ENCODE peak calls at places on chromosome 17, in nine cellular contexts. A is K562, N is HepG2, Y is A549, L is GM23338, C is SK-N-SH, Z is Panc1, S is HCT116, Q is GM12878. W is an unnamed sample.

GRCh38 chr17:51794466-51794865 is 364.0 kb downstream of the CA10 start:
- DNase-seq in A (no peak), N (no peak), Y (no peak), L (no peak), C (no peak), Z (no peak), S (no peak), Q (no peak), W (no peak)

GRCh38 chr17:61000911-61001310 is 323.3 kb downstream of the BCAS3 start:
- DNase-seq in A (peak), N (peak), Y (peak), L (peak), C (no peak), Z (no peak), S (no peak), Q (no peak), W (no peak)

GRCh38 chr17:2837147-2837561 is 40.9 kb downstream of the RAP1GAP2 start:
- DNase-seq in A (no peak), N (no peak), Y (no peak), L (peak), C (no peak), Z (no peak), S (no peak), Q (no peak), W (no peak)

GRCh38 chr17:1783271-1783670 is 21.4 kb downstream of the SERPINF1 start:
- DNase-seq in A (no peak), N (no peak), Y (no peak), L (no peak), C (no peak), Z (no peak), S (no peak), Q (no peak), W (peak)

GRCh38 chr17:18017958-18018357 is 21.0 kb downstream of the ATPAF2 start:
- DNase-seq in A (peak), N (peak), Y (no peak), L (no peak), C (peak), Z (no peak), S (no peak), Q (no peak), W (no peak)

GRCh38 chr17:7405882-7406825 is 1.5 kb upstream of the NLGN2 start:
- DNase-seq in A (no peak), N (no peak), Y (no peak), L (peak), C (no peak), Z (no peak), S (no peak), Q (no peak), W (no peak)

GRCh38 chr17:2841606-2842005 is 45.4 kb downstream of the RAP1GAP2 start:
- DNase-seq in A (no peak), N (no peak), Y (no peak), L (no peak), C (no peak), Z (no peak), S (no peak), Q (no peak), W (no peak)

GRCh38 chr17:4248504-4249277 is 15.1 kb downstream of the ANKFY1 start:
- DNase-seq in A (no peak), N (no peak), Y (no peak), L (no peak), C (no peak), Z (no peak), S (no peak), Q (no peak), W (no peak)

GRCh38 chr17:28900986-28901726 is 1.7 kb downstream of the DHRS13 start:
- DNase-seq in A (peak), N (peak), Y (no peak), L (no peak), C (no peak), Z (no peak), S (no peak), Q (no peak), W (no peak)

GRCh38 chr17:15157051-15157450 is 108.1 kb downstream of the PMP22 start:
- DNase-seq in A (no peak), N (no peak), Y (no peak), L (no peak), C (no peak), Z (no peak), S (no peak), Q (no peak), W (no peak)

GRCh38 chr17:18100616-18101015 is 7.9 kb upstream of the MYO15A start:
- DNase-seq in A (no peak), N (no peak), Y (no peak), L (no peak), C (peak), Z (no peak), S (no peak), Q (no peak), W (no peak)

GRCh38 chr17:32015245-32016013 is 8.2 kb downstream of the LRRC37B start:
- DNase-seq in A (no peak), N (no peak), Y (peak), L (no peak), C (no peak), Z (peak), S (no peak), Q (no peak), W (no peak)

GRCh38 chr17:73158133-73158532 is 6.7 kb upstream of the SSTR2 start:
- DNase-seq in A (no peak), N (no peak), Y (no peak), L (no peak), C (no peak), Z (no peak), S (no peak), Q (no peak), W (no peak)

GRCh38 chr17:17172990-17173389 is 33.1 kb downstream of the PLD6 start:
- DNase-seq in A (no peak), N (no peak), Y (no peak), L (no peak), C (no peak), Z (no peak), S (no peak), Q (no peak), W (no peak)

GRCh38 chr17:6756425-6757012 is 673 bp downstream of the XAF1 start:
- DNase-seq in A (no peak), N (no peak), Y (no peak), L (no peak), C (no peak), Z (no peak), S (no peak), Q (no peak), W (no peak)

GRCh38 chr17:66855204-66855603 is 20.3 kb downstream of the CACNG5 start:
- DNase-seq in A (peak), N (no peak), Y (no peak), L (peak), C (no peak), Z (no peak), S (no peak), Q (no peak), W (no peak)

GRCh38 chr17:50478391-50479361 is at the start of gene RSAD1:
- DNase-seq in A (peak), N (peak), Y (peak), L (peak), C (peak), Z (no peak), S (peak), Q (peak), W (peak)

GRCh38 chr17:33142703-33143299 is 150.3 kb downstream of the ASIC2 start:
- DNase-seq in A (peak), N (no peak), Y (peak), L (peak), C (no peak), Z (no peak), S (no peak), Q (no peak), W (no peak)

GRCh38 chr17:82985436-82985820 is 94.0 kb upstream of the METRNL start:
- DNase-seq in A (no peak), N (no peak), Y (no peak), L (no peak), C (peak), Z (no peak), S (no peak), Q (no peak), W (no peak)
- TF ChIP-seq REST in A (no peak), N (no peak), Y (no peak), L (no peak), C (no peak), Z (no peak), S (no peak), Q (no peak), W (no peak)

GRCh38 chr17:80892019-80892855 is 99.4 kb upstream of the CHMP6 start:
- DNase-seq in A (peak), N (no peak), Y (peak), L (no peak), C (no peak), Z (peak), S (peak), Q (peak), W (peak)

GRCh38 chr17:80889231-80889896 is 102.3 kb upstream of the CHMP6 start:
- DNase-seq in A (no peak), N (no peak), Y (no peak), L (no peak), C (no peak), Z (no peak), S (no peak), Q (no peak), W (no peak)

GRCh38 chr17:80889897-80890550 is 101.6 kb upstream of the CHMP6 start:
- DNase-seq in A (no peak), N (no peak), Y (no peak), L (no peak), C (no peak), Z (no peak), S (no peak), Q (no peak), W (no peak)

GRCh38 chr17:80891096-80892018 is 100.3 kb upstream of the CHMP6 start:
- DNase-seq in A (peak), N (no peak), Y (peak), L (no peak), C (no peak), Z (peak), S (peak), Q (peak), W (peak)

DNA sequence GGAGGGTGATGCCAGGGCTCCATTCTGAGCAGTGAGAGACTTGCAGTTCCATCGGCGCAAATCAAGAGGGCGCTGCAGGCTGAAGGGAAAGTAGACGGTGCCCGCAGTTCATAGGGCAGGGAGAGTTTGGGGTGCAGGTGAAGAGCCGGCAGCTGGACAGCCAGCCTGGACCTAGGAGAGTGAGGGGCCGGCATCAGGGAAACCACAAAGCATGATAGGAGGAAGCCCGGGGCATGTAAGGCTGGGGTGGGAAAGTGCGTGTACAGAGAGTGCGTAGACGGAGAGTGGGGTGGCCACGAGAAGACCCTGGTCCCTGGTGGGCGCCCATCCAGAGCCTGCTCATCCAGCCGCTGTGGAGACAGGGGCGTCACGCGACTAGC is 101.1 kb upstream of the CHMP6 start:
- DNase-seq in A (no peak), N (no peak), Y (no peak), L (no peak), C (no peak), Z (no peak), S (no peak), Q (no peak), W (no peak)
- H3K4me3 ChIP-seq in A (no peak), N (no peak), Y (no peak), L (no peak), C (no peak), Z (no peak), S (peak), Q (no peak), W (no peak)

GRCh38 chr17:37847811-37848331 is 76.3 kb upstream of the TBC1D3K start:
- DNase-seq in A (no peak), N (no peak), Y (no peak), L (no peak), C (no peak), Z (no peak), S (no peak), Q (no peak), W (no peak)

GRCh38 chr17:37844158-37844976 is 79.8 kb upstream of the TBC1D3K start:
- DNase-seq in A (peak), N (peak), Y (peak), L (peak), C (peak), Z (no peak), S (peak), Q (no peak), W (peak)

GRCh38 chr17:37842401-37842800 is 81.8 kb upstream of the TBC1D3K start:
- DNase-seq in A (no peak), N (no peak), Y (no peak), L (no peak), C (no peak), Z (no peak), S (no peak), Q (no peak), W (no peak)

GRCh38 chr17:37847102-37847501 is 77.1 kb upstream of the TBC1D3K start:
- DNase-seq in A (no peak), N (no peak), Y (no peak), L (no peak), C (no peak), Z (no peak), S (no peak), Q (no peak), W (no peak)

DNA sequence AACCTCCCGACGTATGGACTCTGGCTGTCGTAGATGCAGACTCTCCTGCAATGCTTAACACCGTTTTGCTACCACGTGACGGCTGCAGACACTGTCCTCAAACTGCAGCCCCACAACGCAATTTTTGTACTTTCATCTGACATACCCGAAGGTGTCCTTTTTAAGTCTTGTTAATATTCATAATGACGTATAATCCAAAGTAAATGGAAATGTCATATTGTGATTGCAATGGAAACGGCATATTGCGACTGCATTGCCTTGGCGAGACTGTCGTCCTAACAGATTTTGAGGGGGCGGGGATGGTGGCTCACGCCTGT is 79.3 kb upstream of the TBC1D3K start:
- DNase-seq in A (no peak), N (no peak), Y (no peak), L (no peak), C (no peak), Z (no peak), S (no peak), Q (no peak), W (no peak)
- TF ChIP-seq CTCF in A (no peak), N (no peak), Y (no peak), L (no peak), C (no peak), Z (no peak), S (no peak), Q (no peak), W (no peak)

GRCh38 chr17:62998665-62999393 is 32.8 kb downstream of the TANC2 start:
- DNase-seq in A (peak), N (no peak), Y (peak), L (no peak), C (no peak), Z (no peak), S (no peak), Q (no peak), W (no peak)
- TF ChIP-seq REST in A (no peak), N (no peak), Y (no peak), L (no peak), C (no peak), Z (no peak), S (no peak), Q (no peak), W (no peak)

GRCh38 chr17:36008998-36009665 is 7.8 kb upstream of the CCL15 start:
- DNase-seq in A (peak), N (peak), Y (peak), L (peak), C (peak), Z (no peak), S (no peak), Q (no peak), W (no peak)
- H3K4me3 ChIP-seq in A (no peak), N (no peak), Y (no peak), L (no peak), C (no peak), Z (no peak), S (no peak), Q (no peak), W (no peak)

DNA sequence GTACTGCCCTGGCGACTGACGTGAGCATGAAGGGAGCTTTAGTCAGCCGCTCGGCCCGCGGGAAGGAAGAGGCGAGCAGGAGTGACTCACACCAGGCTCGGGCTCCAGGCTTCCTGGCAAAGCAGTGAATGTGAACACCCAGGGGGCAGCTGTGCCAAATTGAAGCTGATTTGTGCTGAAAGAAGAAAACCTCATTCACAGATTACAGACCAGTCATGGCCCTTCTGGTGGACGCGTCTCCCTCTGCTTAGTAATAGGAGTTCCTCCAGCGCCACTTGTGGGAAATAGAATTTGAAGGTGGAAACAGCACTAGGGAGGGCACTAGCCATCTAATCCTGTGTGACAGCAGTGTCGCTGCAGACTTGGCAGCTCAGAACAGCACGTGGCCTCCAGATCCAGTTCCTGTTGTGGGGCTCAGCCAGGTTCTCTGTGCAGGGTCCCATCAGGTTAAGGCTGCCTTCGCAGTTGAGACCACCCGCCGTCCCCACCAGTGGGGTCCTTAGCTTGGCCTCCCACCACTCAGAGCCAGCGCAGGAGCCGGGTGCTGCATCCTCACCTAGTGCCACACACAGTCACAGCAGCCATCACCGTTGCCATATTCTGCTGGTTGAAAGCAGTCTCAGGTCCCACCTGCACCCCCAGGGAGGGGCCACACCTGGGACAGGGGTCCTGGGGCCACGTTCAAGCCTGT is 164.5 kb upstream of the CHMP6 start:
- DNase-seq in A (no peak), N (no peak), Y (peak), L (no peak), C (peak), Z (no peak), S (no peak), Q (no peak), W (no peak)
- TF ChIP-seq CTCF in A (no peak), N (no peak), Y (no peak), L (no peak), C (peak), Z (no peak), S (no peak), Q (no peak), W (no peak)